ENCODE peak calls at places on chromosomes 3 and 15, in five cellular contexts. One of them, this sample, is unnamed. For H3K9me3, the result is how much of the 10 kb centered on the place peaks cover.

GRCh38 chr15:77497108-77497737 is 76.5 kb downstream of the HMG20A start:
- DNase-seq in GM23248: peak
- DNase-seq in neural progenitor cell: no peak
- DNase-seq in CD4-positive, alpha-beta T cell: no peak
- DNase-seq in CD8-positive, alpha-beta memory T cell: no peak
- DNase-seq in this sample: no peak

GRCh38 chr3:183370391-183370790 is 58.0 kb downstream of the MCF2L2 start:
- DNase-seq in CD4-positive, alpha-beta T cell: no peak
- DNase-seq in neural progenitor cell: no peak
- DNase-seq in GM23248: peak
- DNase-seq in CD8-positive, alpha-beta memory T cell: no peak
- DNase-seq in this sample: no peak

GRCh38 chr3:139198929-139199328 is 144.9 kb upstream of the MRPS22 start:
- DNase-seq in GM23248: peak
- DNase-seq in CD4-positive, alpha-beta T cell: no peak
- DNase-seq in CD8-positive, alpha-beta memory T cell: no peak
- DNase-seq in neural progenitor cell: no peak
- DNase-seq in this sample: no peak

GRCh38 chr15:100897201-100897872 is 17.7 kb downstream of the ALDH1A3 start:
- DNase-seq in neural progenitor cell: no peak
- DNase-seq in CD4-positive, alpha-beta T cell: no peak
- DNase-seq in GM23248: no peak
- DNase-seq in CD8-positive, alpha-beta memory T cell: no peak
- DNase-seq in this sample: no peak

GRCh38 chr3:9146367-9147071 is 102.9 kb downstream of the SRGAP3 start:
- DNase-seq in GM23248: no peak
- DNase-seq in CD4-positive, alpha-beta T cell: no peak
- DNase-seq in CD8-positive, alpha-beta memory T cell: no peak
- DNase-seq in neural progenitor cell: no peak
- DNase-seq in this sample: no peak

GRCh38 chr3:157755254-157755653 is 252.0 kb upstream of the VEPH1 start:
- DNase-seq in neural progenitor cell: no peak
- DNase-seq in GM23248: no peak
- DNase-seq in CD4-positive, alpha-beta T cell: no peak
- DNase-seq in CD8-positive, alpha-beta memory T cell: no peak
- DNase-seq in this sample: no peak

GRCh38 chr3:106299300-106300098 is 430.7 kb upstream of the CBLB start:
- DNase-seq in CD8-positive, alpha-beta memory T cell: no peak
- DNase-seq in GM23248: peak
- DNase-seq in neural progenitor cell: no peak
- DNase-seq in CD4-positive, alpha-beta T cell: no peak
- DNase-seq in this sample: no peak

GRCh38 chr15:38193496-38193895 is 59.1 kb upstream of the SPRED1 start:
- DNase-seq in CD4-positive, alpha-beta T cell: no peak
- DNase-seq in GM23248: peak
- DNase-seq in neural progenitor cell: no peak
- DNase-seq in CD8-positive, alpha-beta memory T cell: no peak
- DNase-seq in this sample: no peak

GRCh38 chr15:31504462-31504839 is 177.8 kb downstream of the KLF13 start:
- DNase-seq in CD4-positive, alpha-beta T cell: no peak
- DNase-seq in CD8-positive, alpha-beta memory T cell: no peak
- DNase-seq in neural progenitor cell: no peak
- DNase-seq in GM23248: no peak
- DNase-seq in this sample: no peak

GRCh38 chr3:140505256-140505655 is 172.6 kb upstream of the TRIM42 start:
- DNase-seq in GM23248: no peak
- DNase-seq in CD8-positive, alpha-beta memory T cell: no peak
- DNase-seq in CD4-positive, alpha-beta T cell: no peak
- DNase-seq in neural progenitor cell: peak
- DNase-seq in this sample: no peak

GRCh38 chr15:63672369-63672768 is 75.2 kb downstream of the FBXL22 start:
- DNase-seq in GM23248: no peak
- DNase-seq in CD4-positive, alpha-beta T cell: no peak
- DNase-seq in CD8-positive, alpha-beta memory T cell: no peak
- DNase-seq in neural progenitor cell: no peak
- DNase-seq in this sample: no peak

GRCh38 chr3:114221165-114221880 is 16.1 kb downstream of the ZNF80 start:
- DNase-seq in neural progenitor cell: no peak
- DNase-seq in CD4-positive, alpha-beta T cell: no peak
- DNase-seq in CD8-positive, alpha-beta memory T cell: peak
- DNase-seq in GM23248: no peak
- DNase-seq in this sample: no peak

GRCh38 chr3:151345854-151346253 is 16.5 kb upstream of the P2RY13 start:
- DNase-seq in GM23248: peak
- DNase-seq in CD4-positive, alpha-beta T cell: no peak
- DNase-seq in neural progenitor cell: no peak
- DNase-seq in CD8-positive, alpha-beta memory T cell: no peak
- DNase-seq in this sample: no peak

GRCh38 chr15:85950101-85950500 is 129.6 kb upstream of the AGBL1 start:
- DNase-seq in GM23248: no peak
- DNase-seq in CD4-positive, alpha-beta T cell: no peak
- DNase-seq in CD8-positive, alpha-beta memory T cell: no peak
- DNase-seq in neural progenitor cell: no peak
- DNase-seq in this sample: no peak

GRCh38 chr15:97014001-97014400 is 683.5 kb downstream of the NR2F2 start:
- DNase-seq in CD8-positive, alpha-beta memory T cell: no peak
- DNase-seq in CD4-positive, alpha-beta T cell: no peak
- DNase-seq in neural progenitor cell: no peak
- DNase-seq in GM23248: no peak
- DNase-seq in this sample: no peak

GRCh38 chr3:57803647-57804081 is 47.6 kb downstream of the SLMAP start:
- DNase-seq in GM23248: peak
- DNase-seq in CD8-positive, alpha-beta memory T cell: no peak
- DNase-seq in neural progenitor cell: peak
- DNase-seq in CD4-positive, alpha-beta T cell: no peak
- DNase-seq in this sample: no peak

GRCh38 chr3:76063811-76064210 is 278.5 kb upstream of the ZNF717 start:
- DNase-seq in CD4-positive, alpha-beta T cell: no peak
- DNase-seq in neural progenitor cell: no peak
- DNase-seq in CD8-positive, alpha-beta memory T cell: no peak
- DNase-seq in GM23248: no peak
- DNase-seq in this sample: no peak

GRCh38 chr3:62586356-62586755 is 213.0 kb upstream of the FEZF2 start:
- DNase-seq in neural progenitor cell: no peak
- DNase-seq in GM23248: peak
- DNase-seq in CD8-positive, alpha-beta memory T cell: no peak
- DNase-seq in CD4-positive, alpha-beta T cell: no peak
- DNase-seq in this sample: no peak

GRCh38 chr3:101646726-101647125 is 30.2 kb downstream of the ZBTB11 start:
- DNase-seq in CD8-positive, alpha-beta memory T cell: no peak
- DNase-seq in CD4-positive, alpha-beta T cell: no peak
- DNase-seq in neural progenitor cell: no peak
- DNase-seq in GM23248: peak
- DNase-seq in this sample: no peak

GRCh38 chr3:195102609-195103467 is 168.1 kb downstream of the XXYLT1 start:
- DNase-seq in CD8-positive, alpha-beta memory T cell: no peak
- DNase-seq in GM23248: peak
- DNase-seq in neural progenitor cell: no peak
- DNase-seq in CD4-positive, alpha-beta T cell: no peak
- DNase-seq in this sample: no peak

GRCh38 chr3:49461443-49462171 is 8.5 kb upstream of the DAG1 start:
- DNase-seq in neural progenitor cell: peak
- DNase-seq in CD8-positive, alpha-beta memory T cell: no peak
- DNase-seq in GM23248: peak
- DNase-seq in CD4-positive, alpha-beta T cell: no peak
- DNase-seq in this sample: no peak

GRCh38 chr15:67829647-67830504 is 4.6 kb downstream of the SKOR1 start:
- DNase-seq in neural progenitor cell: peak
- DNase-seq in GM23248: no peak
- DNase-seq in CD4-positive, alpha-beta T cell: no peak
- DNase-seq in CD8-positive, alpha-beta memory T cell: no peak
- DNase-seq in this sample: no peak

GRCh38 chr15:67828969-67829646 is 3.8 kb downstream of the SKOR1 start:
- DNase-seq in CD8-positive, alpha-beta memory T cell: no peak
- DNase-seq in CD4-positive, alpha-beta T cell: no peak
- DNase-seq in neural progenitor cell: peak
- DNase-seq in GM23248: no peak
- DNase-seq in this sample: no peak

GRCh38 chr15:67827561-67828378 is 2.5 kb downstream of the SKOR1 start:
- DNase-seq in GM23248: no peak
- DNase-seq in CD4-positive, alpha-beta T cell: no peak
- DNase-seq in CD8-positive, alpha-beta memory T cell: no peak
- DNase-seq in neural progenitor cell: peak
- DNase-seq in this sample: no peak

GRCh38 chr15:67826717-67827560 is 1.6 kb downstream of the SKOR1 start:
- DNase-seq in GM23248: no peak
- DNase-seq in neural progenitor cell: peak
- DNase-seq in CD8-positive, alpha-beta memory T cell: no peak
- DNase-seq in CD4-positive, alpha-beta T cell: no peak
- DNase-seq in this sample: no peak

DNA sequence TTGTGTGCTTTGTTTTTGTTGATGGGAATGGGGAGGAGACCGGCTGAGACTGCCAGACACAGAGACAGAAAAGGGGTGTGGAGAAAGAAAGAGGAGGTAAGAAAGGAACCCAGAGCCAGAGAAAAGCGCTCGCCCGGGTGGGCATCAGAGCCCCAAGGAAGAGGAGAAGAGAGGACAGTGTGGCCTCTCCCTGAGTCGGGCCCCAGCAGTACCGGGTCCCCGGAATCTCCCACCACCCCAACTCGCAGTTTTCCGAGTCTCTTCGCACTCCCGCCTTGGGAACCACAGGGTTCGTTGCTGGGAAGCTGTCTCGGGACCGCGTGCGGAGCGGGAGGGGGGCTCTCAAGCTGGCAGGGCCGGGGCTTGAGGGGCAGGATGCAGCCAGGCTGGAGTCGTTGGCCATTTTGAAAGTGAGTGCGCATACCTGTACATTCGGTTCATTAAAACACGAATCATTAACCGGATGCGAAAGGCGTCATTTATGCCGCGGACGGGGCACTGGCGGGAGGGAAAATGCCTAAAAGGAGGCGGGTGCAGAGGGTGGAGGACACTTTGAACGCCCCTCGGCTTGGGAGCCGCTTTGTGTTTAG is 3.2 kb downstream of the SKOR1 start:
- DNase-seq in neural progenitor cell: peak
- DNase-seq in CD8-positive, alpha-beta memory T cell: no peak
- DNase-seq in GM23248: no peak
- DNase-seq in CD4-positive, alpha-beta T cell: no peak
- DNase-seq in this sample: no peak
- H3K9me3 ChIP-seq in neural progenitor cell: under half
- H3K9me3 ChIP-seq in CD8-positive, alpha-beta memory T cell: under half
- H3K9me3 ChIP-seq in GM23248: under half
- H3K9me3 ChIP-seq in CD4-positive, alpha-beta T cell: under half
- H3K9me3 ChIP-seq in this sample: under half

GRCh38 chr3:1002010-1002409 is 90.8 kb upstream of the CNTN6 start:
- DNase-seq in neural progenitor cell: no peak
- DNase-seq in GM23248: no peak
- DNase-seq in CD8-positive, alpha-beta memory T cell: no peak
- DNase-seq in CD4-positive, alpha-beta T cell: no peak
- DNase-seq in this sample: no peak
- H3K9me3 ChIP-seq in neural progenitor cell: under half
- H3K9me3 ChIP-seq in GM23248: under half
- H3K9me3 ChIP-seq in CD8-positive, alpha-beta memory T cell: under half
- H3K9me3 ChIP-seq in CD4-positive, alpha-beta T cell: under half
- H3K9me3 ChIP-seq in this sample: under half

DNA sequence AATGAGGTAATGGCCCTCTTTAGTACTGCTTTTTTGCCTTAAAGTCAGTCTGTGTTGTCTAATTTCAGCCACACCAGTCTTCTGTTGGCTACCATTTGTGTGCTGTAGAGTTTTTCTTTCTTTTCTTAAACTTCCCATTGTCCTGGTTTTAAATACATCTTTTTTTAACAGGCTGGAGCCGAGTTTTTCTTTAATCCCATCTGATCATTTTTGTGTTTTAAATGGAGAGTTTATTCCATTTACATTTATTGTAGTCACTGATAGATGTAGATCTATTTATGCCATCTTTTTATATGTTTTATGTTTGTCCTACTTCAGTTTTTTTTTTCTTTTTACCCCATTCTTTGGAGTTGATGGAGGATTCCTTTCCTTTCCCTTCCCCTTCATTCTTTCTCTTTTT is 49.5 kb downstream of the SNRK start:
- DNase-seq in neural progenitor cell: no peak
- DNase-seq in CD4-positive, alpha-beta T cell: no peak
- DNase-seq in GM23248: no peak
- DNase-seq in CD8-positive, alpha-beta memory T cell: no peak
- DNase-seq in this sample: no peak
- H3K9me3 ChIP-seq in neural progenitor cell: under half
- H3K9me3 ChIP-seq in CD4-positive, alpha-beta T cell: under half
- H3K9me3 ChIP-seq in GM23248: under half
- H3K9me3 ChIP-seq in CD8-positive, alpha-beta memory T cell: under half
- H3K9me3 ChIP-seq in this sample: under half

DNA sequence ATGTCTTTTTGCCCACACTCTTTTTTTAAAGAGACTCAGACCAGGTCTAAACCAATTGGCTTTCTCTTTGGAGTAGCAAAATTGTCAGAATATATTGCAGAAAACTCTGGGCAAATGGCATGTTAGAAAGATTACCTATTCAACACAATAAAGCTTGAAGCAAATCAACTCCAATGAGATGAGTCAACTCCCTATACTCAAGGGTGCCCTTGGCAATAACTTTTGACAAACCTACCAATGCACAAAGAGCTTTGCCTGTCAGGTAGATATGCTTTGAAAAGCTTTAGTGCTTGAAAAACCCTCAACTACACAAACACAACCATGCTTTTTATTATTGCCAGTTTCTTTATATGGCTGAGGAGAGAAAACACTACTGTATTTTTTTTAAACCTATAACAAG is 137.7 kb upstream of the GRM7 start:
- DNase-seq in neural progenitor cell: no peak
- DNase-seq in CD8-positive, alpha-beta memory T cell: no peak
- DNase-seq in GM23248: no peak
- DNase-seq in CD4-positive, alpha-beta T cell: no peak
- DNase-seq in this sample: no peak
- H3K9me3 ChIP-seq in neural progenitor cell: under half
- H3K9me3 ChIP-seq in CD8-positive, alpha-beta memory T cell: under half
- H3K9me3 ChIP-seq in GM23248: under half
- H3K9me3 ChIP-seq in CD4-positive, alpha-beta T cell: under half
- H3K9me3 ChIP-seq in this sample: under half